ENCODE peak calls at places on chromosome 3, in seven cellular contexts. N is breast epithelium, I is mammary epithelial cell, A is SK-N-SH, B is PC-3, K is astrocyte, Y is vagina. U is an unnamed sample.

GRCh38 chr3:168625477-168625876 is 529.8 kb upstream of the GOLIM4 start:
- DNase-seq in N (no peak), I (no peak), A (no peak), B (no peak), K (no peak), Y (no peak), U (no peak)

GRCh38 chr3:52779411-52780297 is 2.3 kb downstream of the ITIH1 start:
- DNase-seq in N (no peak), I (no peak), A (no peak), B (no peak), K (no peak), Y (no peak), U (no peak)

GRCh38 chr3:40584625-40585189 is 59.9 kb downstream of the ZNF621 start:
- DNase-seq in N (peak; percentile 90), I (peak; percentile 55), A (peak; percentile 80), B (peak; percentile 82), K (peak; percentile 42), Y (no peak), U (peak; percentile 51)

GRCh38 chr3:19146685-19147650 is 1.3 kb upstream of the KCNH8 start:
- DNase-seq in N (peak; percentile 65), I (peak; percentile 16), A (peak; percentile 92), B (peak; percentile 65), K (peak; percentile 26), Y (no peak), U (peak; percentile 23)

GRCh38 chr3:37852771-37853170 is 8.9 kb upstream of the CTDSPL start:
- DNase-seq in N (no peak), I (no peak), A (no peak), B (no peak), K (no peak), Y (no peak), U (no peak)

GRCh38 chr3:134892317-134892716 is 97.3 kb downstream of the EPHB1 start:
- DNase-seq in N (no peak), I (no peak), A (no peak), B (no peak), K (no peak), Y (no peak), U (no peak)

GRCh38 chr3:187027531-187027936 is 97.2 kb downstream of the ST6GAL1 start:
- DNase-seq in N (no peak), I (no peak), A (no peak), B (no peak), K (no peak), Y (no peak), U (no peak)

GRCh38 chr3:52403271-52403841 is 41.5 kb downstream of the SEMA3G start:
- DNase-seq in N (no peak), I (no peak), A (no peak), B (no peak), K (no peak), Y (no peak), U (no peak)

GRCh38 chr3:24595801-24596200 is 101.2 kb upstream of the THRB start:
- DNase-seq in N (no peak), I (peak; percentile 88), A (no peak), B (peak; percentile 88), K (peak; percentile 36), Y (no peak), U (peak; percentile 3)

GRCh38 chr3:53846134-53846850 is at the start of the genes CHDH and IL17RB:
- DNase-seq in N (peak; percentile 87), I (peak; percentile 32), A (peak; percentile 83), B (peak; percentile 65), K (no peak), Y (no peak), U (peak; percentile 64)

GRCh38 chr3:4834403-4834866 is 144.8 kb upstream of the BHLHE40 start:
- DNase-seq in N (no peak), I (no peak), A (no peak), B (no peak), K (peak; percentile 73), Y (no peak), U (no peak)

GRCh38 chr3:184562875-184563568 is 1.4 kb downstream of the EPHB3 start:
- DNase-seq in N (no peak), I (peak; percentile 38), A (no peak), B (peak; percentile 37), K (peak; percentile 20), Y (no peak), U (peak; percentile 64)

GRCh38 chr3:181637056-181637798 is 74.5 kb upstream of the SOX2 start:
- DNase-seq in N (no peak), I (no peak), A (no peak), B (no peak), K (peak; percentile 44), Y (no peak), U (no peak)

GRCh38 chr3:112649478-112649735 is 8.5 kb upstream of the CCDC80 start:
- DNase-seq in N (no peak), I (no peak), A (no peak), B (peak; percentile 7), K (peak; percentile 98), Y (no peak), U (peak; percentile 75)

GRCh38 chr3:121330118-121330517 is 215.7 kb downstream of the POLQ start:
- DNase-seq in N (no peak), I (no peak), A (no peak), B (no peak), K (no peak), Y (no peak), U (no peak)

GRCh38 chr3:118714800-118715199 is 319.8 kb downstream of the IGSF11 start:
- DNase-seq in N (no peak), I (no peak), A (no peak), B (no peak), K (no peak), Y (no peak), U (no peak)

GRCh38 chr3:44077267-44077666 is 164.4 kb upstream of the TOPAZ1 start:
- DNase-seq in N (no peak), I (no peak), A (peak; percentile 30), B (no peak), K (no peak), Y (no peak), U (no peak)

GRCh38 chr3:140093742-140094141 is 158.8 kb downstream of the CLSTN2 start:
- DNase-seq in N (no peak), I (peak; percentile 75), A (no peak), B (peak; percentile 59), K (peak; percentile 84), Y (no peak), U (peak; percentile 90)

GRCh38 chr3:95705786-95706418 is 1108.5 kb upstream of the EPHA6 start:
- DNase-seq in N (no peak), I (no peak), A (no peak), B (no peak), K (no peak), Y (no peak), U (no peak)

DNA sequence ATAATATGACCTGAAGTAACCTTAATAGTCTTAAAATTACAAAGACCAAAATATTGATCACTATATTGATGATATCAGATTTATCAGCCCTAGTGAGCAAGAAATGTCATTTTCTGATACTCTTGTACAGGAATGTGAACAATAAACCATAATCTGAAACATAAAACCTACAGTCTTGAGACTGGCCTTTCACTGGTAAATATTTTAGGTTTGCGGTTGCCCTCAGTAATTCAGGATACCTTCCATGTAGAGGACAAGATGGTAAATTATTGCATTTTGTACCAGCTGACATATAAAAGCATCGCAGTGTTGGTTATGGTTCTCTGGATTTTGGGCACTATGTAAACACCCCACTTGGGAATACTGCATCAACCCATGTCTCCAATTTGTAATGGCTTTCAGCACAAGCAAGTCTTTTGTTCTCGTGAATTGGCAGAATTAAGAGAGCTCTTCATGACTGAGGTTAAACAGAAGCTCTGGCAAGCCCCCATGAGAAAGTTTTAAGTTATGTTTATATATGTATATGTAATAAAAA is 128.5 kb downstream of the LMLN start:
- DNase-seq in N (no peak), I (no peak), A (no peak), B (no peak), K (no peak), Y (no peak), U (no peak)
- H3K27me3 ChIP-seq in N (no peaks in the 10 kb centered on the region), I (no peaks in the 10 kb centered on the region), A (peaks cover 43% of the 10 kb centered on the region), B (peaks cover 77% of the 10 kb centered on the region), K (peaks cover 51% of the 10 kb centered on the region), Y (no peaks in the 10 kb centered on the region), U (peaks cover 79% of the 10 kb centered on the region)

DNA sequence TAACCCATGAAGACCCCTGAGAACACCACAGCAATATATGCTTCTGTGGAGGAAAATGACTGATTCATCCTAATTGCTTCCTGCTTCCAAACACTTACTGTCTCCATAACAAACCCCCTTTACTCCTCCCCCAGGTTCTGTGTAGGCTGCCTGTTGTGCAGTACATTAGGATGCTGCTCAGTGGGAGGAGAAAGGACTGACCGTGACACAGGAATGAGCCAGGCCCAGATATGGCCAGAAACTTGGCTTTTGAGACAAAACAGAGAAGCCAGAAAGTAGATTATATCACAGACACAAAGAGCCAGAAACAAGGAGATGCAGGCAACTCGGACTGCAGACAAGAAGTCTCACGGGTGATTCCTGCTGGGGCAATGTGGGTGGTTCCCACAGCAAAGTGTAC is 68.1 kb upstream of the HEG1 start:
- DNase-seq in N (no peak), I (no peak), A (peak; percentile 64), B (no peak), K (peak; percentile 93), Y (no peak), U (peak; percentile 55)
- H3K27me3 ChIP-seq in N (no peaks in the 10 kb centered on the region), I (no peaks in the 10 kb centered on the region), A (no peaks in the 10 kb centered on the region), B (no peaks in the 10 kb centered on the region), K (no peaks in the 10 kb centered on the region), Y (no peaks in the 10 kb centered on the region), U (no peaks in the 10 kb centered on the region)

GRCh38 chr3:147424325-147424910 is 15.3 kb downstream of the ZIC1 start:
- DNase-seq in N (no peak), I (no peak), A (no peak), B (no peak), K (no peak), Y (no peak), U (peak; percentile 86)

GRCh38 chr3:147423601-147424324 is 14.6 kb downstream of the ZIC1 start:
- DNase-seq in N (no peak), I (no peak), A (no peak), B (no peak), K (no peak), Y (no peak), U (peak; percentile 53)

GRCh38 chr3:147421184-147421912 is 12.2 kb downstream of the ZIC1 start:
- DNase-seq in N (no peak), I (no peak), A (peak; percentile 63), B (no peak), K (no peak), Y (no peak), U (peak; percentile 92)

GRCh38 chr3:147422226-147422933 is 13.2 kb downstream of the ZIC1 start:
- DNase-seq in N (no peak), I (no peak), A (no peak), B (no peak), K (no peak), Y (no peak), U (peak; percentile 84)

GRCh38 chr3:147422934-147423599 is 13.9 kb downstream of the ZIC1 start:
- DNase-seq in N (no peak), I (no peak), A (peak; percentile 21), B (no peak), K (no peak), Y (no peak), U (peak; percentile 78)
- H3K27me3 ChIP-seq in N (peaks cover 2% of the 10 kb centered on the region), I (peaks cover 72% of the 10 kb centered on the region), A (peaks cover 63% of the 10 kb centered on the region), B (peaks cover 96% of the 10 kb centered on the region), K (peaks cover 39% of the 10 kb centered on the region), Y (peaks cover 20% of the 10 kb centered on the region), U (no peaks in the 10 kb centered on the region)

GRCh38 chr3:137764001-137764433 is at the start of gene SOX14:
- DNase-seq in N (peak; percentile 50), I (no peak), A (peak; percentile 48), B (no peak), K (no peak), Y (no peak), U (no peak)
- H3K27me3 ChIP-seq in N (peaks cover 4% of the 10 kb centered on the region), I (peaks cover 82% of the 10 kb centered on the region), A (peaks cover 67% of the 10 kb centered on the region), B (peaks cover 74% of the 10 kb centered on the region), K (peaks cover 85% of the 10 kb centered on the region), Y (peaks cover 5% of the 10 kb centered on the region), U (peaks cover 90% of the 10 kb centered on the region)

GRCh38 chr3:9074079-9074478 is 110.8 kb upstream of the RAD18 start:
- DNase-seq in N (no peak), I (no peak), A (no peak), B (no peak), K (peak; percentile 70), Y (no peak), U (no peak)
- H3K27me3 ChIP-seq in N (no peaks in the 10 kb centered on the region), I (no peaks in the 10 kb centered on the region), A (no peaks in the 10 kb centered on the region), B (no peaks in the 10 kb centered on the region), K (no peaks in the 10 kb centered on the region), Y (no peaks in the 10 kb centered on the region), U (no peaks in the 10 kb centered on the region)

U was measured in MG63.